ENCODE peak calls at places on chromosome 17, in seven cellular contexts. J, B, P, V, L, U and Z are unnamed samples.

GRCh38 chr17:29085223-29085622 is 42.3 kb downstream of the PIPOX start:
- DNase-seq in U (no peak), J (no peak), B (no peak), V (no peak), P (no peak), L (no peak), Z (no peak)

GRCh38 chr17:57461082-57461481 is 204.8 kb downstream of the MSI2 start:
- DNase-seq in J (no peak), V (no peak), U (no peak), B (no peak), P (no peak), L (no peak), Z (no peak)

GRCh38 chr17:6276711-6277110 is 158.2 kb downstream of the AIPL1 start:
- DNase-seq in U (no peak), V (no peak), P (no peak), L (no peak), B (no peak), J (no peak), Z (no peak)

GRCh38 chr17:11693284-11693683 is 95.0 kb downstream of the DNAH9 start:
- DNase-seq in L (no peak), U (no peak), J (no peak), P (no peak), B (no peak), V (no peak), Z (no peak)

GRCh38 chr17:81387235-81388060 is 7.8 kb upstream of the BAHCC1 start:
- DNase-seq in U (no peak), J (peak; percentile 70), B (no peak), V (peak; percentile 71), P (peak; percentile 71), L (peak; percentile 84), Z (peak; percentile 80)

GRCh38 chr17:79083191-79083971 is 8.8 kb downstream of the ENGASE start:
- DNase-seq in U (no peak), B (no peak), P (no peak), L (no peak), J (no peak), V (no peak), Z (peak; percentile 48)

GRCh38 chr17:32102172-32102571 is 40.1 kb upstream of the RHOT1 start:
- DNase-seq in U (no peak), P (no peak), V (no peak), L (no peak), B (no peak), J (no peak), Z (no peak)

GRCh38 chr17:16415031-16415924 is at the start of gene TRPV2:
- DNase-seq in P (no peak), B (peak; percentile 30), L (no peak), J (peak; percentile 76), U (no peak), V (peak; percentile 26), Z (peak; percentile 69)

GRCh38 chr17:3879591-3880417 is 13.0 kb downstream of the CAMKK1 start:
- DNase-seq in P (no peak), B (no peak), J (no peak), U (no peak), L (no peak), V (no peak), Z (no peak)

GRCh38 chr17:56819431-56820145 is 14.1 kb downstream of the C17orf67 start:
- DNase-seq in U (peak; percentile 42), V (peak; percentile 82), L (peak; percentile 76), J (peak; percentile 84), P (peak; percentile 72), B (peak; percentile 58), Z (peak; percentile 63)

GRCh38 chr17:14156689-14157088 is 80.0 kb downstream of the CDRT15 start:
- DNase-seq in B (no peak), P (peak; percentile 24), V (no peak), J (no peak), L (no peak), U (no peak), Z (no peak)

GRCh38 chr17:82696916-82697807 is 1.3 kb downstream of the RAB40B start:
- DNase-seq in J (no peak), B (no peak), U (no peak), V (no peak), P (no peak), L (no peak), Z (peak; percentile 63)

GRCh38 chr17:27497696-27498095 is 41.4 kb downstream of the KSR1 start:
- DNase-seq in B (no peak), P (no peak), U (no peak), J (no peak), L (no peak), V (no peak), Z (no peak)

GRCh38 chr17:4833941-4834501 is 881 bp downstream of the MINK1 start:
- DNase-seq in V (peak; percentile 58), U (no peak), L (peak; percentile 38), B (no peak), P (peak; percentile 65), J (peak; percentile 50), Z (no peak)

GRCh38 chr17:33520404-33521032 is 227.4 kb upstream of the ASIC2 start:
- DNase-seq in P (peak; percentile 12), V (peak; percentile 71), U (no peak), L (peak; percentile 35), B (no peak), J (peak; percentile 71), Z (no peak)

GRCh38 chr17:3316836-3317235 is 18.7 kb upstream of the OR3A1 start:
- DNase-seq in P (no peak), U (no peak), B (no peak), L (no peak), V (no peak), J (no peak), Z (no peak)

GRCh38 chr17:59963738-59964454 is 644 bp downstream of the RNFT1 start:
- DNase-seq in P (peak; percentile 56), B (peak; percentile 33), U (no peak), V (peak; percentile 58), L (peak; percentile 40), J (peak; percentile 63), Z (peak; percentile 55)

GRCh38 chr17:72934927-72935326 is 157.6 kb downstream of the SLC39A11 start:
- DNase-seq in P (no peak), U (no peak), L (no peak), V (no peak), J (no peak), B (no peak), Z (no peak)

GRCh38 chr17:56641894-56642293 is 48.4 kb downstream of the NOG start:
- DNase-seq in L (no peak), V (no peak), B (no peak), U (no peak), J (no peak), P (no peak), Z (no peak)

GRCh38 chr17:7015587-7016020 is 3.2 kb downstream of the RNASEK start:
- DNase-seq in L (no peak), J (peak; percentile 66), V (no peak), U (no peak), B (peak; percentile 41), P (no peak), Z (peak; percentile 37)

GRCh38 chr17:51185763-51186332 is 19.6 kb downstream of the NME2 start:
- DNase-seq in L (no peak), J (no peak), B (no peak), V (no peak), P (no peak), U (no peak), Z (no peak)

GRCh38 chr17:41284546-41284945 is 9.0 kb downstream of the KRTAP9-7 start:
- DNase-seq in B (no peak), J (no peak), L (no peak), P (no peak), V (no peak), U (no peak), Z (no peak)

GRCh38 chr17:37179893-37180292 is 195.9 kb upstream of the C17orf78 start:
- DNase-seq in P (peak; percentile 72), U (no peak), V (no peak), J (no peak), L (no peak), B (no peak), Z (no peak)

GRCh38 chr17:55295411-55296170 is 30.8 kb downstream of the HLF start:
- DNase-seq in P (peak; percentile 57), B (peak; percentile 40), U (peak; percentile 41), L (peak; percentile 42), V (peak; percentile 51), J (peak; percentile 71), Z (peak; percentile 47)

GRCh38 chr17:29080323-29080722 is 37.4 kb downstream of the PIPOX start:
- DNase-seq in B (no peak), J (no peak), P (no peak), U (no peak), V (no peak), L (no peak), Z (no peak)

GRCh38 chr17:74356640-74357465 is 4.8 kb downstream of the BTBD17 start:
- DNase-seq in V (peak; percentile 61), B (no peak), L (no peak), J (no peak), U (no peak), P (no peak), Z (no peak)

GRCh38 chr17:52390422-52390821 is 231.9 kb upstream of the CA10 start:
- DNase-seq in L (no peak), V (no peak), J (no peak), U (no peak), B (no peak), P (no peak), Z (no peak)
- H3K4me3 ChIP-seq in L (no peak overlapping the region), V (no peak overlapping the region), J (no peak overlapping the region), U (no peak overlapping the region), B (no peak overlapping the region), P (no peak overlapping the region), Z (no peak overlapping the region)

GRCh38 chr17:49218941-49219913 is 8.7 kb downstream of the ABI3 start:
- DNase-seq in U (no peak), V (no peak), J (peak; percentile 26), B (peak; percentile 58), L (no peak), P (no peak), Z (peak; percentile 66)
- H3K4me1 ChIP-seq in U (peaks cover 41% of the 10 kb centered on the region), V (no peaks in the 10 kb centered on the region), J (peaks cover 31% of the 10 kb centered on the region), B (peaks cover 77% of the 10 kb centered on the region), L (peaks cover 24% of the 10 kb centered on the region), P (no peaks in the 10 kb centered on the region), Z (peaks cover 17% of the 10 kb centered on the region)

GRCh38 chr17:42866631-42867575 is 15.9 kb downstream of the AOC3 start:
- DNase-seq in U (no peak), B (no peak), L (no peak), J (no peak), V (no peak), P (no peak), Z (no peak)
- H3K4me3 ChIP-seq in U (no peak overlapping the region), B (no peak overlapping the region), L (no peak overlapping the region), J (no peak overlapping the region), V (no peak overlapping the region), P (no peak overlapping the region), Z (no peak overlapping the region)

DNA sequence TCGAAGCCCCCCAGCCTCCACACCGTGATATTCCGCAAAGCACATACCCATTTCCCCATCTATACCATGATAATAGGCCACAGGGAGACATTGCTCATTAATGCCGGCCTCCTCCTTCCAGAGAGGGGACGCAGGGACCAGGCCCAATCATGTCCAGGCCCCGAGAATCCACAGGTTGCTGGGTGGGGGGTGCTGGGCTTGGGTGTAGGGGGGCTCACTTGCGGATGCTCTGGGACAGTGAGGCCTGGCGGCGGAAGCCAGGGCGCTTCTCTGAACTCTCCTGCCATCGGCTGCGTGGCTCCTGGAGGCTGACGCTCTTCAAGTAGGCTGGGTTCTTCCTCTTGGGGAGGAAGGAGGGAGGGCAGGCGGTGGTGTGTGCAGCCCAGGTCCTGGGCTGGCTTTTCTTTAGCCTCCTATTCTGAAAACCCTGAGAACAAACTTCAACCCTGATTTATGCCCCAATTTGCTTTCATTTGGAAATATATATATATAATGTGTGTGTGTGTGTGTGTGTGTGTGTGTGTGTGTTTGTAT is 12.2 kb downstream of the AANAT start:
- DNase-seq in P (no peak), L (no peak), B (no peak), J (no peak), U (no peak), V (no peak), Z (no peak)
- H3K4me1 ChIP-seq in P (no peaks in the 10 kb centered on the region), L (peaks cover 2% of the 10 kb centered on the region), B (no peaks in the 10 kb centered on the region), J (peaks cover 28% of the 10 kb centered on the region), U (peaks cover 21% of the 10 kb centered on the region), V (peaks cover 4% of the 10 kb centered on the region), Z (no peaks in the 10 kb centered on the region)